ENCODE peak calls at places on chromosomes 16 and 17, in four cellular contexts. T is cardiac fibroblast; F is EL; B is stimulated activated CD4-positive, alpha-beta T cell treated with anti-CD3 and anti-CD28 coated beads, Interleukin-2, amount 100 ng/mL, for 48 hours. U is an unnamed sample.

GRCh38 chr16:85678821-85679220 is 9.9 kb downstream of the GINS2 start:
- DNase-seq in T (no peak), F (no peak), B (no peak), U (no peak)

GRCh38 chr16:80899804-80900592 is 95.6 kb upstream of the CDYL2 start:
- DNase-seq in T (peak), F (peak), B (no peak), U (no peak)

GRCh38 chr17:13589658-13590057 is 12.1 kb downstream of the HS3ST3A1 start:
- DNase-seq in T (no peak), F (no peak), B (no peak), U (no peak)

GRCh38 chr16:49755291-49755611 is 100.7 kb downstream of the ZNF423 start:
- DNase-seq in T (peak), F (peak), B (no peak), U (no peak)

GRCh38 chr17:47882247-47882646 is 13.8 kb upstream of the SP2 start:
- DNase-seq in T (peak), F (peak), B (no peak), U (no peak)

GRCh38 chr17:75917443-75918111 is 12.9 kb upstream of the MRPL38 start:
- DNase-seq in T (no peak), F (no peak), B (no peak), U (no peak)

GRCh38 chr17:67863624-67864247 is 38.4 kb downstream of the BPTF start:
- DNase-seq in T (no peak), F (no peak), B (no peak), U (no peak)

GRCh38 chr16:49473131-49473530 is 99.5 kb downstream of the C16orf78 start:
- DNase-seq in T (no peak), F (no peak), B (no peak), U (no peak)

GRCh38 chr17:77312786-77313599 is 172.2 kb downstream of the SEC14L1 start:
- DNase-seq in T (peak), F (peak), B (no peak), U (no peak)

GRCh38 chr17:61720016-61720795 is 129.2 kb upstream of the NACA2 start:
- DNase-seq in T (peak), F (peak), B (no peak), U (no peak)

GRCh38 chr16:6602401-6602800 is 730.2 kb upstream of the RBFOX1 start:
- DNase-seq in T (no peak), F (no peak), B (no peak), U (no peak)

GRCh38 chr17:77420804-77421634 is 280.2 kb downstream of the SEC14L1 start:
- DNase-seq in T (peak), F (peak), B (no peak), U (peak)

GRCh38 chr17:76539631-76540271 is at the start of gene PRCD:
- DNase-seq in T (no peak), F (no peak), B (no peak), U (no peak)

GRCh38 chr17:17091276-17091675 is 49.0 kb downstream of the MPRIP start:
- DNase-seq in T (no peak), F (no peak), B (no peak), U (no peak)

GRCh38 chr17:77286641-77287431 is 146.1 kb downstream of the SEC14L1 start:
- DNase-seq in T (peak), F (peak), B (no peak), U (no peak)

GRCh38 chr17:51703364-51704341 is 443.3 kb downstream of the UTP18 start:
- DNase-seq in T (peak), F (peak), B (no peak), U (no peak)

GRCh38 chr16:74926832-74927231 is 58.1 kb downstream of the WDR59 start:
- DNase-seq in T (no peak), F (no peak), B (no peak), U (no peak)

GRCh38 chr16:82038941-82039340 is 3.9 kb downstream of the HSD17B2 start:
- DNase-seq in T (no peak), F (no peak), B (no peak), U (no peak)

GRCh38 chr17:39573447-39574298 is 34.0 kb downstream of the NEUROD2 start:
- DNase-seq in T (peak), F (peak), B (peak), U (peak)

GRCh38 chr17:77881545-77881944 is 77.0 kb upstream of the TNRC6C start:
- DNase-seq in T (peak), F (peak), B (peak), U (peak)

GRCh38 chr16:70695351-70696070 is 9.7 kb upstream of the MTSS2 start:
- DNase-seq in T (peak), F (peak), B (no peak), U (no peak)

GRCh38 chr16:84617068-84617630 is 729 bp downstream of the COTL1 start:
- DNase-seq in T (no peak), F (peak), B (peak), U (no peak)

GRCh38 chr16:85984947-85985451 is 86.0 kb downstream of the IRF8 start:
- DNase-seq in T (no peak), F (no peak), B (no peak), U (no peak)

GRCh38 chr17:34755371-34755770 is 176.0 kb downstream of the TMEM132E start:
- DNase-seq in T (no peak), F (no peak), B (no peak), U (no peak)

GRCh38 chr17:28717578-28718316 is at the start of gene RAB34:
- DNase-seq in T (peak), F (peak), B (no peak), U (no peak)

GRCh38 chr16:67244387-67245188 is 2.7 kb downstream of the FHOD1 start:
- DNase-seq in T (peak), F (peak), B (peak), U (peak)

GRCh38 chr17:10380631-10381408 is 8.0 kb upstream of the MYH13 start:
- DNase-seq in T (peak), F (no peak), B (no peak), U (no peak)

GRCh38 chr17:18319604-18320256 is 4.6 kb downstream of the SMCR8 start:
- DNase-seq in T (peak), F (peak), B (no peak), U (no peak)

GRCh38 chr16:85031451-85031850 is 3.9 kb downstream of the KIAA0513 start:
- DNase-seq in T (no peak), F (no peak), B (no peak), U (no peak)

GRCh38 chr16:2333772-2334379 is 6.7 kb downstream of the ABCA3 start:
- DNase-seq in T (no peak), F (peak), B (no peak), U (no peak)

GRCh38 chr17:49992191-49992932 is 2.7 kb downstream of the DLX3 start:
- DNase-seq in T (no peak), F (no peak), B (no peak), U (no peak)

GRCh38 chr17:19347323-19348080 is 15.0 kb downstream of the B9D1 start:
- DNase-seq in T (no peak), F (no peak), B (no peak), U (no peak)

GRCh38 chr16:80317132-80318098 is 223.4 kb upstream of the DYNLRB2 start:
- DNase-seq in T (peak), F (peak), B (no peak), U (no peak)

GRCh38 chr17:55430531-55431228 is 9.0 kb upstream of the MMD start:
- DNase-seq in T (no peak), F (no peak), B (no peak), U (no peak)

GRCh38 chr17:30824002-30824355 is 513 bp downstream of the CRLF3 start:
- DNase-seq in T (no peak), F (peak), B (no peak), U (peak)